ENCODE peak calls at places on chromosomes 1 and 21, in nine cellular contexts. C, B, M, O, D, X, W, F and J are unnamed samples.

GRCh38 chr1:11531943-11532342 is 53.0 kb downstream of the DISP3 start:
- DNase-seq in B (no peak), F (no peak), D (no peak), W (no peak), M (no peak), C (no peak), O (no peak), X (no peak), J (no peak)

GRCh38 chr1:82934069-82934468 is 1064.9 kb downstream of the TTLL7 start:
- DNase-seq in C (no peak), B (no peak), M (no peak), X (no peak), F (no peak), W (peak), O (no peak), D (no peak), J (no peak)

GRCh38 chr1:84959294-84959693 is 37.6 kb downstream of the MCOLN2 start:
- DNase-seq in D (no peak), M (peak), B (no peak), O (no peak), F (no peak), C (no peak), X (no peak), W (no peak), J (no peak)

GRCh38 chr1:201218409-201218808 is 27.8 kb downstream of the IGFN1 start:
- DNase-seq in B (no peak), M (no peak), D (no peak), F (no peak), W (no peak), O (no peak), C (no peak), X (no peak), J (no peak)

GRCh38 chr1:77413541-77414335 is 131.9 kb downstream of the AK5 start:
- DNase-seq in X (no peak), W (no peak), D (no peak), F (no peak), O (no peak), M (no peak), C (no peak), B (no peak), J (no peak)

GRCh38 chr1:160781129-160781808 is 14.7 kb upstream of the LY9 start:
- DNase-seq in D (no peak), C (no peak), X (no peak), M (no peak), F (peak), W (no peak), O (peak), B (no peak), J (peak)

GRCh38 chr1:222095606-222096475 is 354.0 kb upstream of the DUSP10 start:
- DNase-seq in M (peak), O (no peak), F (peak), C (peak), D (no peak), B (no peak), X (no peak), W (no peak), J (no peak)

GRCh38 chr21:42252267-42252666 is 33.3 kb downstream of the ABCG1 start:
- DNase-seq in F (no peak), X (no peak), O (peak), M (no peak), D (no peak), B (no peak), C (no peak), W (no peak), J (no peak)

GRCh38 chr1:14922942-14923341 is 230.6 kb upstream of the TMEM51 start:
- DNase-seq in B (no peak), D (no peak), X (no peak), M (no peak), O (no peak), C (peak), F (no peak), W (no peak), J (no peak)

GRCh38 chr1:55987491-55988255 is 591.7 kb downstream of the PLPP3 start:
- DNase-seq in D (no peak), W (no peak), F (no peak), M (no peak), C (peak), B (no peak), O (no peak), X (no peak), J (no peak)

GRCh38 chr1:67853704-67854103 is 20.4 kb upstream of the GNG12 start:
- DNase-seq in W (peak), M (peak), F (peak), D (no peak), C (peak), X (no peak), B (peak), O (peak), J (peak)

GRCh38 chr1:223147858-223148257 is 4.8 kb upstream of the TLR5 start:
- DNase-seq in M (no peak), O (no peak), B (no peak), X (no peak), W (peak), F (no peak), D (no peak), C (no peak), J (peak)

GRCh38 chr1:30816211-30817082 is 58.9 kb upstream of the LAPTM5 start:
- DNase-seq in X (peak), D (peak), F (no peak), C (peak), O (no peak), W (no peak), M (peak), B (no peak), J (peak)

GRCh38 chr1:26838474-26839338 is 12.2 kb downstream of the ZDHHC18 start:
- DNase-seq in C (no peak), W (no peak), B (no peak), F (no peak), M (no peak), X (no peak), D (no peak), O (no peak), J (no peak)

GRCh38 chr1:53959664-53960250 is 13.6 kb downstream of the LRRC42 start:
- DNase-seq in O (no peak), W (no peak), M (peak), B (peak), F (no peak), C (no peak), D (no peak), X (no peak), J (no peak)